ENCODE peak calls at places on chromosomes 7 and 10, in seven cellular contexts. One of them, this sample, is unnamed.

GRCh38 chr10:76252733-76253132 is 821.3 kb downstream of the LRMDA start:
- DNase-seq in K562: no peak
- DNase-seq in H1: no peak
- DNase-seq in HCT116: no peak
- DNase-seq in HepG2: no peak
- DNase-seq in GM12878: no peak
- DNase-seq in SK-N-SH: no peak
- DNase-seq in this sample: no peak

GRCh38 chr7:125878235-125878928 is 948.8 kb upstream of the POT1 start:
- DNase-seq in K562: no peak
- DNase-seq in HCT116: no peak
- DNase-seq in HepG2: no peak
- DNase-seq in H1: no peak
- DNase-seq in SK-N-SH: no peak
- DNase-seq in GM12878: no peak
- DNase-seq in this sample: no peak

GRCh38 chr7:72235351-72235750 is 176.8 kb downstream of the CALN1 start:
- DNase-seq in SK-N-SH: no peak
- DNase-seq in K562: no peak
- DNase-seq in GM12878: no peak
- DNase-seq in HCT116: no peak
- DNase-seq in HepG2: no peak
- DNase-seq in H1: no peak
- DNase-seq in this sample: no peak

GRCh38 chr7:39714447-39715091 is 91.2 kb downstream of the RALA start:
- DNase-seq in HCT116: no peak
- DNase-seq in GM12878: no peak
- DNase-seq in SK-N-SH: no peak
- DNase-seq in H1: no peak
- DNase-seq in K562: peak; percentile 18
- DNase-seq in HepG2: no peak
- DNase-seq in this sample: no peak

GRCh38 chr10:60798031-60798430 is 19.8 kb downstream of the CDK1 start:
- DNase-seq in SK-N-SH: no peak
- DNase-seq in HepG2: no peak
- DNase-seq in H1: no peak
- DNase-seq in HCT116: no peak
- DNase-seq in K562: no peak
- DNase-seq in GM12878: no peak
- DNase-seq in this sample: no peak

GRCh38 chr10:78178397-78178796 is 144.7 kb downstream of the RPS24 start:
- DNase-seq in GM12878: no peak
- DNase-seq in HCT116: no peak
- DNase-seq in H1: no peak
- DNase-seq in SK-N-SH: no peak
- DNase-seq in HepG2: no peak
- DNase-seq in K562: no peak
- DNase-seq in this sample: no peak

GRCh38 chr7:2624293-2624881 is 7.4 kb upstream of the TTYH3 start:
- DNase-seq in HCT116: no peak
- DNase-seq in HepG2: no peak
- DNase-seq in SK-N-SH: no peak
- DNase-seq in GM12878: no peak
- DNase-seq in K562: peak; percentile 65
- DNase-seq in H1: no peak
- DNase-seq in this sample: no peak

GRCh38 chr10:45452743-45453452 is 78.9 kb downstream of the ALOX5 start:
- DNase-seq in H1: no peak
- DNase-seq in SK-N-SH: no peak
- DNase-seq in HCT116: no peak
- DNase-seq in K562: no peak
- DNase-seq in GM12878: no peak
- DNase-seq in HepG2: no peak
- DNase-seq in this sample: no peak

GRCh38 chr10:92387289-92387940 is 96.4 kb downstream of the MARCHF5 start:
- DNase-seq in K562: peak; percentile 87
- DNase-seq in SK-N-SH: peak; percentile 29
- DNase-seq in H1: peak; percentile 94
- DNase-seq in HCT116: peak; percentile 62
- DNase-seq in HepG2: peak; percentile 65
- DNase-seq in GM12878: no peak
- DNase-seq in this sample: peak; percentile 35

GRCh38 chr7:66631471-66631870 is 2.8 kb downstream of the KCTD7 start:
- DNase-seq in SK-N-SH: no peak
- DNase-seq in HepG2: no peak
- DNase-seq in HCT116: no peak
- DNase-seq in K562: no peak
- DNase-seq in H1: no peak
- DNase-seq in GM12878: no peak
- DNase-seq in this sample: no peak

GRCh38 chr7:151051108-151051507 is 2.8 kb downstream of the ASIC3 start:
- DNase-seq in HepG2: no peak
- DNase-seq in HCT116: no peak
- DNase-seq in H1: peak; percentile 92
- DNase-seq in SK-N-SH: no peak
- DNase-seq in GM12878: no peak
- DNase-seq in K562: no peak
- DNase-seq in this sample: no peak

GRCh38 chr10:100043344-100043743 is 33.6 kb upstream of the DNMBP start:
- DNase-seq in HepG2: no peak
- DNase-seq in GM12878: no peak
- DNase-seq in HCT116: peak; percentile 66
- DNase-seq in SK-N-SH: no peak
- DNase-seq in K562: no peak
- DNase-seq in H1: no peak
- DNase-seq in this sample: peak; percentile 69

GRCh38 chr10:35486297-35486991 is 118.7 kb upstream of the GJD4 start:
- DNase-seq in K562: no peak
- DNase-seq in SK-N-SH: no peak
- DNase-seq in HCT116: no peak
- DNase-seq in HepG2: no peak
- DNase-seq in GM12878: no peak
- DNase-seq in H1: no peak
- DNase-seq in this sample: no peak

GRCh38 chr7:8165150-8165549 is 96.8 kb downstream of the ICA1 start:
- DNase-seq in SK-N-SH: no peak
- DNase-seq in HCT116: no peak
- DNase-seq in H1: no peak
- DNase-seq in HepG2: no peak
- DNase-seq in GM12878: no peak
- DNase-seq in K562: no peak
- DNase-seq in this sample: no peak

GRCh38 chr10:43136995-43137700 is 1.1 kb upstream of the CSGALNACT2 start:
- DNase-seq in GM12878: no peak
- DNase-seq in H1: no peak
- DNase-seq in HCT116: no peak
- DNase-seq in SK-N-SH: no peak
- DNase-seq in HepG2: no peak
- DNase-seq in K562: no peak
- DNase-seq in this sample: no peak

GRCh38 chr10:95500649-95501048 is 60.5 kb downstream of the SORBS1 start:
- DNase-seq in H1: no peak
- DNase-seq in SK-N-SH: no peak
- DNase-seq in HCT116: no peak
- DNase-seq in HepG2: no peak
- DNase-seq in GM12878: no peak
- DNase-seq in K562: no peak
- DNase-seq in this sample: no peak

GRCh38 chr10:95411635-95412034 is 120.8 kb upstream of the PDLIM1 start:
- DNase-seq in GM12878: no peak
- DNase-seq in HCT116: no peak
- DNase-seq in HepG2: no peak
- DNase-seq in H1: peak; percentile 58
- DNase-seq in K562: no peak
- DNase-seq in SK-N-SH: no peak
- DNase-seq in this sample: peak; percentile 19

GRCh38 chr7:137462074-137462715 is 118.7 kb upstream of the PTN start:
- DNase-seq in SK-N-SH: no peak
- DNase-seq in HCT116: no peak
- DNase-seq in GM12878: no peak
- DNase-seq in K562: no peak
- DNase-seq in HepG2: no peak
- DNase-seq in H1: no peak
- DNase-seq in this sample: no peak

GRCh38 chr7:154684651-154685563 is 318.0 kb downstream of the PAXIP1 start:
- DNase-seq in SK-N-SH: peak; percentile 75
- DNase-seq in K562: no peak
- DNase-seq in H1: no peak
- DNase-seq in GM12878: no peak
- DNase-seq in HCT116: no peak
- DNase-seq in HepG2: no peak
- DNase-seq in this sample: no peak

DNA sequence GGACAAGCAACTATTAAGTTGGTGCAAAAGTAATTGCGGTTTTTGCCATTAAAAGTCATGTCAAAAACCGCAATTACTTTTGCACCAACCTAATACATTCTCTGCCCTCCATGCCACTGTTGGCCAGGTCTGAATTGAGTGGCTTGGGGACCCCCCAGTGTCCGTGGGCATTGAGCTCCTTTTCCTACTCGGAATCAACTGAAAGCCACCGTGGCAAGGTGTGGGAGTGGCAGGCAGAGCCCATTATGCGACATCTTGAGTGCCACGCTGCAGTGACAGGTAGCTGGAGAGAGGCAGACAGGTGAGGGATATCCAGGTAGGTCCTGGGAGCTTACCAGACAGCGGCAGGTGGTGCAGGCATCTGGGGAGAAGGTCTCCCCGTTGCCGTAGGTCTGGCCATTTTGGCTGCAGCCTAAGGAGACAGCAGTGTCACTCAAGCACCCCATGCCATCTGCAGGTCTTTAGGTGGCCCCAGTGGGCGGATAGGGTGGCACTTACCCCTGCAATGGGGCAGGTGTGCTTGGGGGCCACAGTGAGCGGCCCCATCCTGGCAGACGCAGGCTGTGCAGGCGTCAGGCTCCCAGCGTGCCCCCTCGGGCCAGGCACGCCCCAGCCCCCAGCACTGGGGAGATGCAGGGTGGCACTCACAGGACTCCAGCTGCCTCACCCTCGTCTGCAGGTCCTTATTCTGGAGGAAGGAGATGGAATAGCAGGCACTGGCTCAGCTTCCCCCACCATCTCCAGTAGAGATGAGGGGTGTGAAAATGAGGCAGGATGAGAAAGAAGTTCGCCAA is 3.5 kb downstream of the KCP start:
- DNase-seq in H1: peak; percentile 37
- DNase-seq in K562: no peak
- DNase-seq in SK-N-SH: peak; percentile 30
- DNase-seq in HepG2: no peak
- DNase-seq in GM12878: no peak
- DNase-seq in HCT116: no peak
- DNase-seq in this sample: no peak
- TF ChIP-seq JUND in H1: no peak
- TF ChIP-seq JUND in K562: no peak
- TF ChIP-seq JUND in SK-N-SH: no peak
- TF ChIP-seq JUND in HepG2: no peak
- TF ChIP-seq JUND in GM12878: no peak
- TF ChIP-seq JUND in HCT116: no peak
- TF ChIP-seq JUND in this sample: no peak

DNA sequence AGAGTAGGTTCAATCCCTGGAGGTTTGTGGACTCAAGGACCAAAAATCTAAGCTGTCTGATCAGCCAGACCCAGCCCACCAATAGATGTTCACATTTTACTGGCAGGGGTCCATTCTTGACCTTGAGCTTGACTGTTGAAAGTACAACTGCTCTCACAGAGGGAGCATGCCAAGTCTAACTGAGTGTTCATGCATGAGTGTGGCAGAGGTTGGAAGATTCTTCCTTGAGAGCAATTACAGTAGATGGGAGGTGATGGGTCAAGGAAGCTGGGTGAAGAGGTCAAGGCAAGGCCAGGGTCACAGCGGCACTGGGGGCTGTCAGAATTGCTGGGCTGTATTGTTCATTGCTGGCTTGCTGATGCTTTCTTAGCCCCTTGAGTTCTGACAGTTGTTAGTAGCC is 202.8 kb upstream of the SVIL start:
- DNase-seq in K562: no peak
- DNase-seq in H1: no peak
- DNase-seq in SK-N-SH: no peak
- DNase-seq in GM12878: no peak
- DNase-seq in HepG2: no peak
- DNase-seq in HCT116: no peak
- DNase-seq in this sample: no peak
- TF ChIP-seq JUND in K562: no peak
- TF ChIP-seq JUND in H1: no peak
- TF ChIP-seq JUND in SK-N-SH: no peak
- TF ChIP-seq JUND in GM12878: no peak
- TF ChIP-seq JUND in HepG2: no peak
- TF ChIP-seq JUND in HCT116: no peak
- TF ChIP-seq JUND in this sample: no peak

DNA sequence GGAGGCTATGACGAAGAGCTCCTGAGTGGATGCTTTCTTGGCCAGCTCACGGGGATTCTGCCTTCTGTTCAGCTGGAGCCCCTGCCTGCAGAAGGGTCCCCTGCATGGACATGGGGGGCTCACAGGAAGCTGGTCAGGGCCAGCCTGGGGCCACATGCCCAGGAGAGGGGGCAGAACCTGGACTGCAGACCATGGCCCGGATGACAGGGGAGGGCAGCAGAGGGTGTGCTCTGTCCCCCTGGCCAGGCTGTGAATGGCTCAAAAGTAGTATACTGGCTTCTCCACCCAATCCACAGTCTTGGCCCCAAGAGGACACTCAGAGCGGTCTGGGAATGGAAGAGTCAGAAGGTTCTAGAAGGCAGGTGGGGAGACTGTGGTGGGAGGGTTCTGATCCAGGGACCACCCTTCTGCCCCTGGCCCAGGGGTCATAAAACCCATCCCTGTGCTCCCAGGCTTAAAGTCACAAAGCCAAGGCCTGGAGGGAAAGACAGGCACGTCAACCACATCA is 40.3 kb downstream of the PPIF start:
- DNase-seq in HCT116: no peak
- DNase-seq in HepG2: no peak
- DNase-seq in H1: peak; percentile 27
- DNase-seq in K562: no peak
- DNase-seq in SK-N-SH: peak; percentile 16
- DNase-seq in GM12878: no peak
- DNase-seq in this sample: no peak
- TF ChIP-seq JUND in HCT116: no peak
- TF ChIP-seq JUND in HepG2: no peak
- TF ChIP-seq JUND in H1: no peak
- TF ChIP-seq JUND in K562: no peak
- TF ChIP-seq JUND in SK-N-SH: no peak
- TF ChIP-seq JUND in GM12878: no peak
- TF ChIP-seq JUND in this sample: no peak

GRCh38 chr10:10831085-10831484 is 186.6 kb upstream of the CELF2 start:
- DNase-seq in SK-N-SH: no peak
- DNase-seq in HepG2: no peak
- DNase-seq in HCT116: no peak
- DNase-seq in K562: no peak
- DNase-seq in GM12878: no peak
- DNase-seq in H1: no peak
- DNase-seq in this sample: no peak
- TF ChIP-seq JUND in SK-N-SH: no peak
- TF ChIP-seq JUND in HepG2: no peak
- TF ChIP-seq JUND in HCT116: no peak
- TF ChIP-seq JUND in K562: no peak
- TF ChIP-seq JUND in GM12878: no peak
- TF ChIP-seq JUND in H1: no peak
- TF ChIP-seq JUND in this sample: no peak